ENCODE peak calls at places on chromosomes 6 and 20, in five cellular contexts. M is left ventricle myocardium inferior, I is heart left ventricle, G is tibial nerve, C is heart right ventricle. H is an unnamed sample. For H3K4me1, the result is how much of the 10 kb centered on the place peaks cover.

GRCh38 chr6:44477293-44477894 is 89.9 kb downstream of the CDC5L start:
- DNase-seq in G (no peak), M (no peak), C (no peak), I (no peak), H (no peak)

GRCh38 chr20:4081396-4081795 is 66.0 kb upstream of the RNF24 start:
- DNase-seq in G (no peak), I (no peak), M (no peak), C (no peak), H (no peak)

GRCh38 chr6:132483779-132484679 is 28.9 kb downstream of the STX7 start:
- DNase-seq in C (peak), G (peak), M (no peak), I (no peak), H (no peak)

GRCh38 chr6:133682506-133683290 is 206.2 kb upstream of the TCF21 start:
- DNase-seq in I (no peak), M (no peak), G (no peak), C (no peak), H (no peak)

GRCh38 chr6:162099685-162100084 is 627.9 kb downstream of the PRKN start:
- DNase-seq in M (no peak), I (peak), C (no peak), G (no peak), H (no peak)

GRCh38 chr6:170147056-170147787 is 143.7 kb downstream of the DLL1 start:
- DNase-seq in G (no peak), I (peak), C (no peak), M (no peak), H (no peak)

GRCh38 chr6:156976144-156977088 is 199.2 kb downstream of the ARID1B start:
- DNase-seq in C (no peak), M (no peak), I (no peak), G (no peak), H (no peak)

GRCh38 chr20:53631909-53632662 is 38.4 kb upstream of the ZNF217 start:
- DNase-seq in G (no peak), C (no peak), M (no peak), I (no peak), H (no peak)

GRCh38 chr6:29631860-29632731 is 887 bp downstream of the GABBR1 start:
- DNase-seq in C (peak), G (peak), M (peak), I (peak), H (no peak)

GRCh38 chr6:4449409-4449808 is 314.0 kb upstream of the ECI2 start:
- DNase-seq in M (no peak), I (no peak), C (no peak), G (no peak), H (no peak)

GRCh38 chr6:64445038-64445437 is 809.4 kb downstream of the PHF3 start:
- DNase-seq in G (no peak), I (no peak), M (no peak), C (no peak), H (no peak)

GRCh38 chr20:36157610-36158009 is 3.1 kb downstream of the EPB41L1 start:
- DNase-seq in C (no peak), G (no peak), I (no peak), M (no peak), H (no peak)

DNA sequence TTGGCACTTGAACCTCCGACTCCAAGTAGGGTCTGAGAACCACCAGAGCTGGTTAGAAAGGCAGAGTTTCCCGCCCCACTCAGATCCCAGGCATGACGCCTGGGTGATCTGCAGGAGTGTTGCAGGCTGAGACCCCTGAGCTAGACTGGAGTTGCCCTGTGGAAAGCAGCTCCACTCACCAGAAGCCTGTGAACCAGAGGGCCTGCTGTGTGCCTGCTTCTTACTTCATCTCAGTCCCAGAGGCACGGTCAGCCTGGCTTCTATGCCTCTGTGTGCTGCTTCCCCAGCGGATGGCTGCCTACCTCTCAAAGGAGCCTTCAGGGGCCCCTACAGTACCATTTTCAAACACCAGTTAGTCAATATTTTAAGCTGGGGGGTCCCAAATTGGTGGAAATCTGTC is 15.6 kb upstream of the CCN6 start:
- DNase-seq in I (no peak), G (no peak), C (no peak), M (no peak), H (no peak)
- H3K4me1 ChIP-seq in I (under half), G (half or more), C (under half), M (under half), H (under half)

GRCh38 chr6:165854061-165854862 is 191.2 kb upstream of the PDE10A start:
- DNase-seq in C (no peak), I (no peak), G (no peak), M (no peak), H (no peak)
- H3K4me3 ChIP-seq in C (no peak), I (no peak), G (no peak), M (peak), H (no peak)

GRCh38 chr6:107083047-107083768 is 32.1 kb downstream of the BEND3 start:
- DNase-seq in I (no peak), G (no peak), M (no peak), C (no peak), H (no peak)
- TF ChIP-seq CTCF in I (no peak), G (no peak), M (no peak), C (no peak), H (no peak)

GRCh38 chr20:64266988-64267387 is 11.4 kb downstream of the PCMTD2 start:
- DNase-seq in G (no peak), M (no peak), C (no peak), I (no peak), H (no peak)
- H3K4me1 ChIP-seq in G (under half), M (half or more), C (under half), I (under half), H (under half)

GRCh38 chr6:22642254-22642653 is 72.9 kb downstream of the HDGFL1 start:
- DNase-seq in I (no peak), G (no peak), C (no peak), M (no peak), H (no peak)
- H3K4me3 ChIP-seq in I (no peak), G (no peak), C (no peak), M (no peak), H (no peak)

DNA sequence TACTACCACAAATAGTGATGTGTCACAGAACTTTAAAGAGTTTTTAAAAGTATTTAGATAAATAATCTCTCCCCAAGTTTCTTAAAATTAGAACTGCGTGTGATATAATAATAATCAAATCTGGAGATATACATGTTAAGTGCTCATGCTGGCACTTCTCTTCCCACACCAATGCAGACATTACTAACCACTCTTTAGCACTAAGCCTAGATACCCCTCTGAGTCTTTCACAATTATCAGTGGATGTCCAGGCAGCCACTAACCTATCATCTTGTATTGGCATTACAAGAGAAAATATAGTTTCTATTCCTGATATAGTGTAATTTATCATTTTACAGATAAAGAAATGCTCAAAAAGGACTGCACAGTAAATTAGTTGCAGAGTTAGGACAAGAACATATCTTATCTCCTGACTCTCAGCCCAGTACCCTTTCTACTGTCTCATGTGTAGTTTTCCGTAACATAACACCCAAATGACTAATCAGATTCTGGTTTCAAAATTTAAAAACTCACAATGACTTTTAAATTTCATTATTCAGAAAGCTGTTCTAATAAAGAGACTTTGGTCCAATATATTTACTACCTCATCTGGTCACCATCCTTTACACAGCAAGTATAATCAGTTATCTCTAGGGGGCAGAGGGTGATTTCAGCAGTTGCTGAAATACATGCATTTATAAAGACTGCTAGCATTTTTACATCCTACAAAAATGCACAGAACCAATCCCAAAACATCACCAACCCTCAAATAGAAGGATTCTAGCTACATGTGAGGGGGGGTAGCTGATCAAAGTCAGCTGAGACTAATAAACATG is 215.5 kb upstream of the MCHR2 start:
- DNase-seq in G (no peak), C (no peak), M (no peak), I (no peak), H (no peak)
- TF ChIP-seq CTCF in G (no peak), C (no peak), M (no peak), I (no peak), H (no peak)

DNA sequence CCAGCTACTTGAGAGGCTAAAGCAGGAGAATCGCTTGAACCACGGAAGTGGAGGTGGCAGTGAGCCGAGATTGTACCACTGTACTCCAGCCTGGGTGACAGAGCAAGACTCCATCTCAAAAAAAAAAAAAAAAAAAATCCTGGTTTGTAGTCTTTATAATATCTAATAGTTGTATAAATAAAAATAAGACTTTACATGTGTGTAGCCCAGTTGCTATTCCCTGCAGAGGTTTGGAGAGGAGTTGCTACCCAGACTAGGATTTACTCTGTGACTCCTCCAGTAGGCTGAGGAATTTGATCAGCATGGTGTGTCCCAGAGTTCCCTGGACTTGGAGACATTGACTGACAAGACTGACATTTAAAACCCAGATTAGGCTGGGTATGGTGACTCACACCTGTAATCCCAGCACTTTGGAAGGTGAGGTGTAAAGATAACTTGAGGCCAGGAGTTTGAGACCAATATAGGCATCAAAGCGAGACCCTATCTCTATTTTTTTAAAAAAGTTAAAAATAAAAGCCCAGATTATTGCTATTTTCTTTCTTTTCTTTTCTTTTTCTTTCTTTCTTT is 10.2 kb downstream of the CHMP4B start:
- DNase-seq in I (no peak), C (no peak), G (no peak), M (no peak), H (no peak)
- H3K4me1 ChIP-seq in I (under half), C (half or more), G (under half), M (half or more), H (half or more)

DNA sequence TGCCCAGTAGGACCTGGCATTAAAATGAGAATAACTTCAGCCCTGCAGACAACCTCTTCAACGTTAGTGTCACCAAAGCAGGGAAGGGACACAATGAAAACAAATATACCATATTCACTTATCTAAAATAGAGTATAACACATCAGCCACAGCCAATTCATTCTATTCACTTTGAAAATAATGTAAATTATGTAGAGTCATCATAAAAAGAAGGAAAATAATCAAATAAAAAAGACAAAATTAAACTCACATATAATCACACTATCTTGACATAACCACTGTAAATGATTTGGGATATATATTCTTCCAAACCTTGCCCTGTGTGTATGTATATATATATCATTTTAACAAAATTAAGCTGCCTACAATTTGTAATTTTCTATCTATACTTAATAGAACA is 78.1 kb upstream of the HEY2 start:
- DNase-seq in C (no peak), I (no peak), M (no peak), G (no peak), H (no peak)
- H3K4me3 ChIP-seq in C (no peak), I (no peak), M (no peak), G (no peak), H (no peak)